ENCODE peak calls at places on chromosomes 12 and 14, in eight cellular contexts. O is AG10803, C is fibroblast of pulmonary artery, J is HFFc6, T is ovary, I is brain microvascular endothelial cell, X is B cell, Z is body of pancreas. U is an unnamed sample.

GRCh38 chr14:105490318-105490571 is 801 bp upstream of the TEDC1 start:
- DNase-seq in O (no peak), C (no peak), J (no peak), T (no peak), I (no peak), X (no peak), Z (no peak), U (no peak)

GRCh38 chr12:132717531-132718387 is 7.1 kb downstream of the PGAM5 start:
- DNase-seq in O (no peak), C (no peak), J (no peak), T (no peak), I (no peak), X (peak), Z (no peak), U (no peak)

GRCh38 chr14:90783344-90783743 is 32.9 kb downstream of the TTC7B start:
- DNase-seq in O (no peak), C (no peak), J (no peak), T (no peak), I (no peak), X (no peak), Z (no peak), U (no peak)

GRCh38 chr14:96160913-96161310 is 43.7 kb upstream of the BDKRB2 start:
- DNase-seq in O (no peak), C (no peak), J (no peak), T (no peak), I (no peak), X (no peak), Z (no peak), U (peak)

GRCh38 chr14:100334904-100335303 is 11.8 kb downstream of the SLC25A47 start:
- DNase-seq in O (no peak), C (no peak), J (no peak), T (no peak), I (no peak), X (no peak), Z (no peak), U (no peak)

GRCh38 chr12:92473564-92473963 is 229.2 kb upstream of the PLEKHG7 start:
- DNase-seq in O (no peak), C (no peak), J (no peak), T (no peak), I (no peak), X (no peak), Z (no peak), U (no peak)

GRCh38 chr12:91729543-91729942 is 416.1 kb downstream of the BTG1 start:
- DNase-seq in O (no peak), C (no peak), J (no peak), T (no peak), I (no peak), X (no peak), Z (no peak), U (no peak)

GRCh38 chr12:121986494-121987245 is 35.0 kb upstream of the BCL7A start:
- DNase-seq in O (no peak), C (no peak), J (no peak), T (no peak), I (no peak), X (no peak), Z (no peak), U (no peak)

GRCh38 chr12:204261-204678 is 9.7 kb downstream of the SLC6A12 start:
- DNase-seq in O (no peak), C (no peak), J (no peak), T (no peak), I (no peak), X (no peak), Z (no peak), U (no peak)

GRCh38 chr12:93148412-93148811 is 219.3 kb upstream of the EEA1 start:
- DNase-seq in O (no peak), C (no peak), J (peak), T (no peak), I (no peak), X (no peak), Z (no peak), U (no peak)

GRCh38 chr14:58272589-58273372 is 25.6 kb upstream of the ARID4A start:
- DNase-seq in O (peak), C (peak), J (peak), T (no peak), I (peak), X (no peak), Z (peak), U (no peak)

GRCh38 chr12:27652174-27652763 is 44.0 kb upstream of the REP15 start:
- DNase-seq in O (peak), C (peak), J (peak), T (peak), I (peak), X (peak), Z (peak), U (no peak)

GRCh38 chr12:124700810-124701594 is 133.6 kb upstream of the NCOR2 start:
- DNase-seq in O (peak), C (peak), J (peak), T (peak), I (no peak), X (no peak), Z (no peak), U (no peak)

GRCh38 chr12:66767454-66768002 is 88.7 kb upstream of the GRIP1 start:
- DNase-seq in O (no peak), C (no peak), J (no peak), T (no peak), I (no peak), X (no peak), Z (no peak), U (no peak)

GRCh38 chr12:4046150-4046845 is 173.1 kb upstream of the PARP11 start:
- DNase-seq in O (no peak), C (no peak), J (no peak), T (no peak), I (no peak), X (no peak), Z (no peak), U (peak)

GRCh38 chr12:11650697-11651281 is 1.3 kb downstream of the ETV6 start:
- DNase-seq in O (peak), C (peak), J (peak), T (no peak), I (peak), X (peak), Z (no peak), U (no peak)

GRCh38 chr14:31937730-31938346 is 139.3 kb upstream of the ARHGAP5 start:
- DNase-seq in O (peak), C (peak), J (peak), T (no peak), I (peak), X (no peak), Z (peak), U (no peak)

GRCh38 chr12:4143909-4144308 is 129.7 kb upstream of the CCND2 start:
- DNase-seq in O (no peak), C (no peak), J (no peak), T (no peak), I (no peak), X (no peak), Z (no peak), U (no peak)

GRCh38 chr12:93838180-93838579 is 161.0 kb downstream of the CRADD start:
- DNase-seq in O (no peak), C (no peak), J (no peak), T (no peak), I (no peak), X (no peak), Z (no peak), U (no peak)

GRCh38 chr12:93156091-93156490 is 221.6 kb upstream of the NUDT4 start:
- DNase-seq in O (no peak), C (no peak), J (no peak), T (no peak), I (no peak), X (no peak), Z (peak), U (no peak)

GRCh38 chr12:4720637-4720995 is 416 bp downstream of the GALNT8 start:
- DNase-seq in O (no peak), C (no peak), J (no peak), T (no peak), I (no peak), X (no peak), Z (no peak), U (no peak)

GRCh38 chr14:104441275-104442106 is 138.1 kb upstream of the C14orf180 start:
- DNase-seq in O (no peak), C (no peak), J (no peak), T (no peak), I (no peak), X (no peak), Z (no peak), U (peak)

GRCh38 chr14:85811340-85811739 is 281.4 kb downstream of the FLRT2 start:
- DNase-seq in O (no peak), C (no peak), J (no peak), T (no peak), I (no peak), X (no peak), Z (no peak), U (no peak)

GRCh38 chr14:64444984-64445845 is 20.1 kb upstream of the AKAP5 start:
- DNase-seq in O (peak), C (peak), J (no peak), T (peak), I (peak), X (peak), Z (no peak), U (no peak)

GRCh38 chr12:2465681-2466080 is 329.1 kb upstream of the FKBP4 start:
- DNase-seq in O (no peak), C (no peak), J (no peak), T (no peak), I (no peak), X (no peak), Z (no peak), U (no peak)

GRCh38 chr12:56087220-56087619 is 7.3 kb downstream of the ERBB3 start:
- DNase-seq in O (peak), C (no peak), J (no peak), T (no peak), I (no peak), X (no peak), Z (peak), U (no peak)

GRCh38 chr14:47269788-47270492 is 405.5 kb downstream of the MDGA2 start:
- DNase-seq in O (no peak), C (peak), J (no peak), T (no peak), I (peak), X (no peak), Z (no peak), U (no peak)

GRCh38 chr12:89236748-89237428 is 115.4 kb downstream of the DUSP6 start:
- DNase-seq in O (peak), C (peak), J (no peak), T (no peak), I (peak), X (no peak), Z (no peak), U (no peak)

GRCh38 chr14:68961781-68962584 is 17.1 kb downstream of the ACTN1 start:
- DNase-seq in O (no peak), C (no peak), J (no peak), T (no peak), I (no peak), X (no peak), Z (peak), U (no peak)

GRCh38 chr12:51009038-51009437 is 17.1 kb downstream of the SLC11A2 start:
- DNase-seq in O (no peak), C (peak), J (no peak), T (peak), I (no peak), X (peak), Z (peak), U (no peak)

DNA sequence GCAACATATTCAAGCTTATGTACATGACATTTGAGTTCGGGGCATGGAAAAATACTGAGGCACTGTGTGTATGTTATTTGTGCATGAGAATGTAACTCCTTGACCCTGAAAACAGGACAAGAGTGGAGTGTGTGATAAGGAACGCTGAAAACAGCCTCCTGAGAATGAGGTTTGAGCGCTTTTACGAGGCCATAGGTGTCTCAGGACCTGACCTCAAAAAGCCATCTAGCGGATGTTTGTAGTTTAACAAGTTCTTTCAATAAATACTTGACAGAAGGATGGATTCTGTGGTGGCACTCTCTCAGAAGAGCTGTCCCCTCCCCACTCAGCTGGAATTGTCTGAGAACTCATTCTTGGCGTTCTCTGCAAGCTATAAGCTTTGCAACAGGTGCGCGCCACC is 350.5 kb upstream of the TMTC1 start:
- DNase-seq in O (no peak), C (no peak), J (no peak), T (no peak), I (no peak), X (no peak), Z (no peak), U (no peak)
- TF ChIP-seq CTCF in O (no peak), C (no peak), J (no peak), T (no peak), I (no peak), X (no peak), Z (no peak), U (no peak)

GRCh38 chr12:30977537-30978349 is 51.2 kb downstream of the TSPAN11 start:
- DNase-seq in O (no peak), C (no peak), J (no peak), T (no peak), I (no peak), X (no peak), Z (no peak), U (no peak)

GRCh38 chr12:30977124-30977523 is 50.6 kb downstream of the TSPAN11 start:
- DNase-seq in O (no peak), C (no peak), J (no peak), T (no peak), I (no peak), X (no peak), Z (no peak), U (no peak)

GRCh38 chr12:30978639-30979038 is 52.1 kb downstream of the TSPAN11 start:
- DNase-seq in O (peak), C (no peak), J (no peak), T (no peak), I (no peak), X (no peak), Z (no peak), U (no peak)

GRCh38 chr12:30980886-30981662 is 54.5 kb downstream of the TSPAN11 start:
- DNase-seq in O (no peak), C (no peak), J (no peak), T (no peak), I (no peak), X (no peak), Z (no peak), U (no peak)

DNA sequence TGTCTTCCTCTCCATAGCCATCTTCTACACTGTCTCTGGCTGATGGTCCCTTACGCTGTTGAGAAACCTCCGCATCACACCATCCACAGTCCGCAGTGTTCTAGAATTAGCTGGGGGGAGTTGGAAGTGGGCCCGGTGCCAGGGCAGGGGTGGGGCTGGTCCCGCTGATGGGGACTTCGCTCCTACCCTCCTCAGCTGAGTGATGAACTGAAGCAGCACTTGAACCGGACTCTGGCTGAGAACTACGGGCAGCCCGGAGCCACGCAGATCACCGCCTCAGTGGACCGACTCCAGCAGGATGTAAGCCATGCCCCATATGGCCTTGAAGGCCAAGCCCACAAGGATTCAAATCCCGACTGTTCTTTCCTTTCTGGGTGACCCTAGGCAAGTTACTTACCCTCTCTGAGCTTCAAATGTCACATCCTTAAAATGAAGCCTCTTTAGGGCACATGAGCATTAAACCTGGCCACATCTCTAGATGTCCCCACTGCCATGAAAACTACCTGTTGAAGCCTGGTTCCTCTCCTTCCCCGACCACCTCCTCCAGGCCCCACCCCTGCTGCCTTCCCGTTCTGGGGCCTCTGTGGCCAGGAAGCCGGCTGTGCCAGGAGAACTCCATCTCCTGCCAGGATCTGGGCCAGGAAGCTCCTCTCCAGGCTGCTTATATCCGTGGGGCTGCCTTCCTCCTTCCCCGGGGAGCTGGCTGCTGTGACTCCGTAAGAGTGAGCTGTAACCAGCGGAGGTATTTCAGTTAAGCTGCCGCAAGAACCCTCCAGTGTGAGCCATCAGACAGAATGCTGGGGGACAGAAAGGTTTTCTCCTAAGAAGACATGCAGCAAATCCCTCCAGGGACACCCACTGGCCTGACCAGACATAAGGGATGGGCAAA is 53.1 kb downstream of the TSPAN11 start:
- DNase-seq in O (peak), C (peak), J (no peak), T (no peak), I (no peak), X (no peak), Z (no peak), U (no peak)
- TF ChIP-seq CTCF in O (no peak), C (no peak), J (no peak), T (no peak), I (no peak), X (no peak), Z (no peak), U (no peak)

GRCh38 chr12:54821676-54822075 is 32.6 kb upstream of the MUCL1 start:
- DNase-seq in O (no peak), C (no peak), J (no peak), T (no peak), I (no peak), X (no peak), Z (no peak), U (no peak)

GRCh38 chr12:54830199-54830598 is 24.1 kb upstream of the MUCL1 start:
- DNase-seq in O (no peak), C (no peak), J (no peak), T (no peak), I (no peak), X (no peak), Z (no peak), U (no peak)

GRCh38 chr12:54824402-54824801 is 29.9 kb upstream of the MUCL1 start:
- DNase-seq in O (no peak), C (no peak), J (no peak), T (no peak), I (no peak), X (no peak), Z (no peak), U (no peak)
- TF ChIP-seq CTCF in O (peak), C (no peak), J (peak), T (no peak), I (no peak), X (peak), Z (no peak), U (no peak)

GRCh38 chr12:77615331-77615730 is 215.4 kb upstream of the NAV3 start:
- DNase-seq in O (no peak), C (peak), J (peak), T (no peak), I (peak), X (no peak), Z (no peak), U (no peak)
- TF ChIP-seq CTCF in O (peak), C (peak), J (peak), T (no peak), I (peak), X (no peak), Z (no peak), U (no peak)

DNA sequence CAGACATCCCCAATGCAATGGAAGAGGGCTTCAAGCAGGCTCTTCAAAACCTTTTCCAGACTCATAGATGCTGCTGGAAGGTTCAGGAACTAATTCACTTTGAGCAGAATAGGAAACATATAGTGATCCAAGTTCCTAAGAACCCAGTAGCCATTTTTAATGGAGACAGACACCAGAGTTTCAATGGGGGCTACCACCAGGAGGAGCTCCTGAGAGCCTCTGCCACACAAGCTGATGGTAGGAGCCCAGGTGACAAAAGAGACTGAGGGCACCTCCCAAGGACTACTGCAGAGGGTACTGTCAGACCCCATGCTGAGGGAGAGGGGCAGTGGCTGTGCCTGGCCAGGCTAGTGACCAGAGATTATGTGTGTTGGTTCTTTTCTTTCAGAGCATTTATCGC is 45.9 kb downstream of the IFNG start:
- DNase-seq in O (no peak), C (no peak), J (no peak), T (no peak), I (no peak), X (no peak), Z (peak), U (no peak)
- TF ChIP-seq CTCF in O (peak), C (peak), J (peak), T (no peak), I (peak), X (no peak), Z (no peak), U (no peak)

GRCh38 chr12:52364061-52364460 is 3.2 kb downstream of the KRT85 start:
- DNase-seq in O (no peak), C (no peak), J (no peak), T (no peak), I (no peak), X (no peak), Z (no peak), U (no peak)

GRCh38 chr12:52363111-52363679 is 4.1 kb downstream of the KRT85 start:
- DNase-seq in O (no peak), C (no peak), J (no peak), T (no peak), I (no peak), X (no peak), Z (no peak), U (no peak)

GRCh38 chr12:52361553-52361952 is 5.7 kb downstream of the KRT85 start:
- DNase-seq in O (no peak), C (no peak), J (no peak), T (no peak), I (no peak), X (no peak), Z (no peak), U (no peak)

GRCh38 chr12:52360663-52361271 is 6.5 kb downstream of the KRT85 start:
- DNase-seq in O (no peak), C (no peak), J (no peak), T (no peak), I (no peak), X (no peak), Z (peak), U (no peak)

GRCh38 chr12:52362118-52362726 is 5.1 kb downstream of the KRT85 start:
- DNase-seq in O (no peak), C (no peak), J (no peak), T (no peak), I (no peak), X (no peak), Z (no peak), U (no peak)
- TF ChIP-seq CTCF in O (no peak), C (peak), J (peak), T (no peak), I (peak), X (no peak), Z (no peak), U (no peak)

GRCh38 chr14:22509036-22509709 is 79.9 kb downstream of the DAD1 start:
- DNase-seq in O (no peak), C (no peak), J (no peak), T (no peak), I (no peak), X (no peak), Z (no peak), U (no peak)
- TF ChIP-seq CTCF in O (no peak), C (no peak), J (no peak), T (no peak), I (no peak), X (no peak), Z (no peak), U (no peak)

GRCh38 chr14:76375484-76375883 is 453 bp upstream of the ESRRB start:
- DNase-seq in O (no peak), C (no peak), J (no peak), T (no peak), I (no peak), X (no peak), Z (no peak), U (no peak)

GRCh38 chr14:76376409-76376877 is 506 bp downstream of the ESRRB start:
- DNase-seq in O (no peak), C (no peak), J (no peak), T (no peak), I (no peak), X (no peak), Z (no peak), U (no peak)

GRCh38 chr14:76376001-76376404 is at the start of gene ESRRB:
- DNase-seq in O (no peak), C (peak), J (no peak), T (no peak), I (no peak), X (no peak), Z (no peak), U (no peak)

GRCh38 chr14:76377675-76378074 is 1.7 kb downstream of the ESRRB start:
- DNase-seq in O (no peak), C (no peak), J (no peak), T (no peak), I (no peak), X (no peak), Z (no peak), U (no peak)

GRCh38 chr14:76376878-76377523 is 1.1 kb downstream of the ESRRB start:
- DNase-seq in O (no peak), C (no peak), J (no peak), T (no peak), I (no peak), X (no peak), Z (no peak), U (no peak)
- TF ChIP-seq CTCF in O (no peak), C (no peak), J (no peak), T (no peak), I (no peak), X (no peak), Z (no peak), U (no peak)

U was measured in coronary artery.